ENCODE peak calls at places on chromosomes 16 and 17, in four cellular contexts. F is cardiac muscle cell, L is IMR-90, P is neural progenitor cell. W is an unnamed sample.
A peak's percentile ranks its signal among the peaks of the same experiment; 100 is the strongest.

GRCh38 chr17:81695801-81696200 is 7.4 kb upstream of the MRPL12 start:
- DNase-seq in F (no peak), P (no peak), L (no peak), W (no peak)

GRCh38 chr17:17225901-17226300 is 11.1 kb downstream of the FLCN start:
- DNase-seq in P (no peak), L (no peak), F (no peak), W (no peak)

GRCh38 chr16:25006504-25007055 is 8.6 kb downstream of the ARHGAP17 start:
- DNase-seq in F (peak; percentile 80), L (peak; percentile 71), P (no peak), W (no peak)

GRCh38 chr16:3129137-3130131 is 5.4 kb upstream of the ZNF213 start:
- DNase-seq in P (peak; percentile 89), F (peak; percentile 92), L (peak; percentile 86), W (peak; percentile 88)

GRCh38 chr17:62625870-62626200 is 1.6 kb upstream of the MRC2 start:
- DNase-seq in F (peak; percentile 58), P (peak; percentile 73), L (no peak), W (no peak)

GRCh38 chr16:29877266-29877961 is 14.4 kb upstream of the CDIPT start:
- DNase-seq in F (peak; percentile 55), P (peak; percentile 97), L (peak; percentile 15), W (no peak)

GRCh38 chr16:9489823-9490467 is 398.5 kb downstream of the HAPSTR1 start:
- DNase-seq in L (no peak), P (peak; percentile 51), F (no peak), W (no peak)

GRCh38 chr17:35731932-35732805 is 730 bp downstream of the RASL10B start:
- DNase-seq in P (peak; percentile 47), L (no peak), F (no peak), W (no peak)

GRCh38 chr17:40372031-40372430 is 7.5 kb upstream of the GJD3 start:
- DNase-seq in P (no peak), F (no peak), L (no peak), W (no peak)

GRCh38 chr16:11296706-11297491 is 15.8 kb upstream of the PRM1 start:
- DNase-seq in P (no peak), L (no peak), F (no peak), W (no peak)

GRCh38 chr17:67759355-67760171 is 41.8 kb downstream of the NOL11 start:
- DNase-seq in F (peak; percentile 77), L (peak; percentile 50), P (no peak), W (no peak)

GRCh38 chr16:10509534-10510025 is 70.8 kb downstream of the EMP2 start:
- DNase-seq in P (peak; percentile 89), F (peak; percentile 88), L (peak; percentile 79), W (peak; percentile 78)

GRCh38 chr16:81279375-81279774 is 35.4 kb upstream of the GAN start:
- DNase-seq in L (peak; percentile 68), F (peak; percentile 35), P (no peak), W (no peak)

GRCh38 chr17:76366247-76366646 is 12.5 kb upstream of the PRPSAP1 start:
- DNase-seq in L (no peak), F (no peak), P (no peak), W (no peak)

GRCh38 chr16:82439678-82440293 is 187.0 kb upstream of the CDH13 start:
- DNase-seq in L (peak; percentile 4), F (peak; percentile 16), P (peak; percentile 35), W (no peak)

GRCh38 chr16:79169239-79169638 is 431.3 kb downstream of the MAF start:
- DNase-seq in F (no peak), L (no peak), P (peak; percentile 77), W (no peak)

GRCh38 chr17:81869221-81870154 is 1.6 kb downstream of the ARHGDIA start:
- DNase-seq in P (peak; percentile 68), F (peak; percentile 50), L (no peak), W (no peak)

GRCh38 chr16:4371481-4372314 is at the start of gene VASN:
- DNase-seq in F (peak; percentile 87), P (peak; percentile 90), L (peak; percentile 75), W (peak; percentile 68)

GRCh38 chr17:68849673-68850260 is 105.4 kb downstream of the ABCA8 start:
- DNase-seq in P (no peak), F (no peak), L (no peak), W (no peak)

GRCh38 chr16:70778901-70779309 is 22.1 kb downstream of the VAC14 start:
- DNase-seq in P (peak; percentile 92), F (peak; percentile 86), L (peak; percentile 92), W (no peak)

GRCh38 chr17:18257747-18258355 is 687 bp downstream of the FLII start:
- DNase-seq in L (peak; percentile 62), P (peak; percentile 83), F (peak; percentile 56), W (peak; percentile 24)

GRCh38 chr16:27402964-27403600 is 1.1 kb downstream of the IL21R start:
- DNase-seq in P (no peak), F (no peak), L (no peak), W (peak; percentile 54)

GRCh38 chr17:44066204-44066930 is at the start of gene LSM12:
- DNase-seq in P (peak; percentile 96), L (peak; percentile 88), F (peak; percentile 94), W (peak; percentile 84)

GRCh38 chr16:69411064-69411985 is 13.1 kb upstream of the CYB5B start:
- DNase-seq in L (no peak), F (no peak), P (no peak), W (no peak)

GRCh38 chr16:16143038-16143763 is 80.1 kb downstream of the ABCC6 start:
- DNase-seq in F (no peak), L (no peak), P (peak; percentile 37), W (no peak)

GRCh38 chr16:69798466-69798865 is 36.3 kb downstream of the WWP2 start:
- DNase-seq in F (peak; percentile 25), P (peak; percentile 16), L (peak; percentile 6), W (no peak)

GRCh38 chr16:50900391-50900942 is 158.6 kb downstream of the CYLD start:
- DNase-seq in P (no peak), F (no peak), L (no peak), W (no peak)

GRCh38 chr16:23998771-23999170 is 163.0 kb downstream of the PRKCB start:
- DNase-seq in P (no peak), F (no peak), L (no peak), W (no peak)

GRCh38 chr16:23999663-24000062 is 163.9 kb downstream of the PRKCB start:
- DNase-seq in F (no peak), P (no peak), L (no peak), W (no peak)

GRCh38 chr16:24002619-24003018 is 166.8 kb downstream of the PRKCB start:
- DNase-seq in L (no peak), F (no peak), P (no peak), W (no peak)

GRCh38 chr16:24005577-24005976 is 169.8 kb downstream of the PRKCB start:
- DNase-seq in P (no peak), L (no peak), F (no peak), W (no peak)

DNA sequence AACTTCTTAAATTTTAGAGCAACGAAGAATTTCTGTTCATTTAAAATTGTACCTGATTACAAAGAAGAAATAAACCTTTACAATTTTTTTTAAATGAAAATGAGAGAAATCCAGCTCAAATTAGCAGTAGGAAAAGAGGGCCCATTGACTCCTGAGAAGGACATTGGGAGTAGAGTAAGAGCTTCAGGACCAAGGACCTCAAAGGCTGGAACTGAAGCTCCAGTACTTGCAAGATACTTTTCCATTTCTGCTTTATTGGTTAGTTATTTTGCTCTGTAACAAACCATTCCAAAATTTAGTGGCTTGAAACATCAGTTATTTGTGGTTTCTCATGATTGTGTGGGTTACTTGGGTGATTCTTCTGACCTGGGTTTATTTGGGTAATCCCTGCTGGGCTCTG is 165.9 kb downstream of the PRKCB start:
- DNase-seq in F (no peak), L (no peak), P (no peak), W (no peak)
- H3K27me3 ChIP-seq in F (peaks cover 3% of the 10 kb centered on the region), L (no peaks in the 10 kb centered on the region), P (no peaks in the 10 kb centered on the region), W (no peaks in the 10 kb centered on the region)

GRCh38 chr17:8068736-8069586 is 18.6 kb downstream of the ALOX12B start:
- DNase-seq in P (no peak), L (no peak), F (no peak), W (no peak)
- H3K27me3 ChIP-seq in P (peaks cover 95% of the 10 kb centered on the region), L (peaks cover 79% of the 10 kb centered on the region), F (peaks cover 96% of the 10 kb centered on the region), W (peaks cover 6% of the 10 kb centered on the region)

DNA sequence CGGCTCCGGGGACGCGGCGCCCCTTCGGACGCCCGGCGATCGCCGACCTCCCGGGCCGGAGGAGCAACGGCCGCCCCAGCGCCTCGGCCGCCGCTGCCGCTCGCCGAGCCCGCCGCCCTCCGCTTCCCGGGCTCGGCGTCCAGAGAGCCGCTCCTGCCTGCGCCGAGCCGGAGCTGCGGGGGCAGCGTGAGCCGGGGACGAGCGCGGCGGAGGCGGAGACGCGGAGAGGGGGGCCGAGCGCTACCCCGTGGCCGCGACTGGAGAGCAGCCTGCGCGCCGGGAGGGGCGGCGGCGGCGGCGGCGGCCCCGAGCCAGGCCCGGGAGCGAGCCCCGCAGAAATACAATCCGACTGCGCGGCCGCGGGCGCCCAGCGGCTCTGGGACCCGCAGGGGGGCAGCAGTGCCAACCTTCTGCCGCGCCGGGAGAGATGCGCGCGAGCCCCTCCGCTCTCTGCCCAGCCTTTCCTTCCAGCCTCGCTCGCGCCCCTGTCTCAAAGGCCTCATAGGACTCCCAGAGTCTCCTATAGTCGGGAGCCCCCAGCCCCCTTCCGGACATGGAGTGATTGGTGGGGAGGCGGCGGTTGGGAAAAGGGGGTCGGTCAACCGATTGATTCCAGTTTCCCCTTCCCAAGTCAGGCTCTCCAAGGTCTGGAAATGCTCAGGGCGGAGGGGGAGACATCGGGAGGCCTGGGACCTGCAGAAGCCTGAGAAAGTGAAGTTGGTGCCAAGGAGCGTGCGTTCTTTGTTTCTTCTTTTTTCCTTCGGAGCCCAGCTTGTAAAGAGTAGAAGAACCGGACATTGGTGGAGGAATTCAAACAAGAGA is 1.0 kb upstream of the SDK2 start:
- DNase-seq in L (no peak), F (peak; percentile 57), P (peak; percentile 94), W (no peak)
- H3K27me3 ChIP-seq in L (peaks cover 36% of the 10 kb centered on the region), F (no peaks in the 10 kb centered on the region), P (peaks cover 25% of the 10 kb centered on the region), W (no peaks in the 10 kb centered on the region)

DNA sequence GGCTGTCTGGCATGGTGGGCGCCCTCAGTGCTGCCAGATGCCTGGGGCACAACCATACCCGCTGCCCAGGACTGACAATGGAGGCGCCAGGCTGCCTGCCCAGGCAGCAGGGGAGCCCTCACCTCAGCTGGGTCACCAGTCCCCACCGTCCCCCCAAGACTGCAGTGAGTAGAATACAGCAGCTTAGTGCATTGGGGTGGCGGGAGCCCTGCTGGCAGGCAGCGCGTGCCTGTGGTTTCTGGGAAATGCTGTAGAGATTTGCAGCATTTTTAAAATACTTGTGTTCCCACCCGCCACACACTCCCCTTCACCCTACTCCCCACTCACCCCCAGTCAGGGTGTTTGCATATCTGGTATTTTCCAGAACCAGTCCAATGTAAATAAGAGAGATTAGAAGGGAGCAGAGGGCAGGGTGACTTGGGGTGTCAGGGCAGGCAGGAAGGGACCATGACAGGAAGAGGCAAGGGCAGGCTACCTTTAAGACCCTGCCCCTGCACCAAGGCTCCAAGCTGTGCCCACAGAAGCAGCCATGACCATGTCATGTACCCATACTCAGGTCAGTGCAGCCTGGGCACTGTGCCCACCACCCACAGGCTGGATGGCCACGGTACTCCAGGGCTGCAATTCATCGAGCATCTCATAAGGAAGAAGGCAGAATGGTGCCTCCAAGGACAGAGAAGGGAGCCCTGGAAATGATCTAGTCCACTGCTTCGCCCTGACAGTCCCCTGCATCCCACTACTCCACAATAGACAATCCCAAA is 21.5 kb downstream of the MYO18A start:
- DNase-seq in F (peak; percentile 92), L (peak; percentile 74), P (no peak), W (no peak)
- H3K27me3 ChIP-seq in F (no peaks in the 10 kb centered on the region), L (no peaks in the 10 kb centered on the region), P (no peaks in the 10 kb centered on the region), W (no peaks in the 10 kb centered on the region)

GRCh38 chr16:31219154-31219741 is 2.3 kb upstream of the PYDC1 start:
- DNase-seq in L (no peak), F (no peak), P (no peak), W (no peak)
- H3K27me3 ChIP-seq in L (peaks cover 54% of the 10 kb centered on the region), F (peaks cover 59% of the 10 kb centered on the region), P (peaks cover 51% of the 10 kb centered on the region), W (peaks cover 11% of the 10 kb centered on the region)

W was measured in naive thymus-derived CD4-positive, alpha-beta T cell.